ENCODE peak calls at places on chromosome 13, in ten cellular contexts. One of them, this sample, is unnamed. For H3K4me1, the result is how much of the 10 kb centered on the place peaks cover.

GRCh38 chr13:106176103-106176502 is 359.4 kb downstream of the EFNB2 start:
- DNase-seq in spleen: no peak
- DNase-seq in tibial artery: no peak
- DNase-seq in neuronal stem cell: no peak
- DNase-seq in mammary epithelial cell: no peak
- DNase-seq in IMR-90: peak
- DNase-seq in fibroblast of lung: peak
- DNase-seq in mesendoderm: peak
- DNase-seq in Karpas-422: no peak
- DNase-seq in cardiac muscle cell: peak
- DNase-seq in this sample: no peak

GRCh38 chr13:48318714-48319457 is 15.3 kb downstream of the RB1 start:
- DNase-seq in IMR-90: no peak
- DNase-seq in fibroblast of lung: no peak
- DNase-seq in neuronal stem cell: no peak
- DNase-seq in tibial artery: peak
- DNase-seq in Karpas-422: no peak
- DNase-seq in mesendoderm: no peak
- DNase-seq in mammary epithelial cell: no peak
- DNase-seq in spleen: peak
- DNase-seq in cardiac muscle cell: peak
- DNase-seq in this sample: peak

GRCh38 chr13:54185785-54186184 is 1157.2 kb downstream of the OLFM4 start:
- DNase-seq in fibroblast of lung: no peak
- DNase-seq in IMR-90: no peak
- DNase-seq in mesendoderm: peak
- DNase-seq in Karpas-422: peak
- DNase-seq in neuronal stem cell: peak
- DNase-seq in tibial artery: no peak
- DNase-seq in spleen: no peak
- DNase-seq in mammary epithelial cell: no peak
- DNase-seq in cardiac muscle cell: no peak
- DNase-seq in this sample: no peak

GRCh38 chr13:40102854-40103253 is 447.4 kb downstream of the COG6 start:
- DNase-seq in fibroblast of lung: peak
- DNase-seq in mesendoderm: no peak
- DNase-seq in spleen: no peak
- DNase-seq in tibial artery: no peak
- DNase-seq in IMR-90: peak
- DNase-seq in neuronal stem cell: no peak
- DNase-seq in cardiac muscle cell: peak
- DNase-seq in mammary epithelial cell: peak
- DNase-seq in Karpas-422: no peak
- DNase-seq in this sample: no peak

GRCh38 chr13:42654212-42654611 is 80.3 kb downstream of the TNFSF11 start:
- DNase-seq in IMR-90: no peak
- DNase-seq in cardiac muscle cell: no peak
- DNase-seq in mammary epithelial cell: no peak
- DNase-seq in spleen: no peak
- DNase-seq in fibroblast of lung: no peak
- DNase-seq in tibial artery: no peak
- DNase-seq in mesendoderm: no peak
- DNase-seq in Karpas-422: peak
- DNase-seq in neuronal stem cell: no peak
- DNase-seq in this sample: no peak

GRCh38 chr13:72253754-72254153 is 386.8 kb upstream of the DACH1 start:
- DNase-seq in cardiac muscle cell: no peak
- DNase-seq in Karpas-422: no peak
- DNase-seq in mammary epithelial cell: no peak
- DNase-seq in IMR-90: no peak
- DNase-seq in neuronal stem cell: no peak
- DNase-seq in spleen: no peak
- DNase-seq in tibial artery: no peak
- DNase-seq in fibroblast of lung: no peak
- DNase-seq in mesendoderm: no peak
- DNase-seq in this sample: no peak

GRCh38 chr13:97091202-97091601 is 96.9 kb upstream of the OXGR1 start:
- DNase-seq in mesendoderm: no peak
- DNase-seq in tibial artery: no peak
- DNase-seq in mammary epithelial cell: no peak
- DNase-seq in IMR-90: no peak
- DNase-seq in Karpas-422: no peak
- DNase-seq in neuronal stem cell: no peak
- DNase-seq in fibroblast of lung: no peak
- DNase-seq in cardiac muscle cell: no peak
- DNase-seq in spleen: no peak
- DNase-seq in this sample: no peak

GRCh38 chr13:108195146-108195545 is 20.2 kb downstream of the LIG4 start:
- DNase-seq in IMR-90: peak
- DNase-seq in neuronal stem cell: no peak
- DNase-seq in tibial artery: no peak
- DNase-seq in spleen: no peak
- DNase-seq in mesendoderm: no peak
- DNase-seq in fibroblast of lung: peak
- DNase-seq in cardiac muscle cell: peak
- DNase-seq in Karpas-422: no peak
- DNase-seq in mammary epithelial cell: no peak
- DNase-seq in this sample: no peak

GRCh38 chr13:68254151-68254550 is 1024.0 kb upstream of the PCDH9 start:
- DNase-seq in Karpas-422: no peak
- DNase-seq in spleen: no peak
- DNase-seq in IMR-90: no peak
- DNase-seq in neuronal stem cell: no peak
- DNase-seq in tibial artery: no peak
- DNase-seq in mammary epithelial cell: no peak
- DNase-seq in mesendoderm: no peak
- DNase-seq in cardiac muscle cell: no peak
- DNase-seq in fibroblast of lung: peak
- DNase-seq in this sample: no peak

GRCh38 chr13:100266026-100266425 is 177.1 kb downstream of the PCCA start:
- DNase-seq in cardiac muscle cell: no peak
- DNase-seq in IMR-90: no peak
- DNase-seq in mammary epithelial cell: no peak
- DNase-seq in tibial artery: no peak
- DNase-seq in mesendoderm: no peak
- DNase-seq in spleen: no peak
- DNase-seq in Karpas-422: no peak
- DNase-seq in neuronal stem cell: no peak
- DNase-seq in fibroblast of lung: no peak
- DNase-seq in this sample: no peak

GRCh38 chr13:73870970-73871935 is 263.0 kb downstream of the KLF12 start:
- DNase-seq in tibial artery: peak
- DNase-seq in mammary epithelial cell: no peak
- DNase-seq in Karpas-422: peak
- DNase-seq in fibroblast of lung: peak
- DNase-seq in mesendoderm: peak
- DNase-seq in neuronal stem cell: no peak
- DNase-seq in spleen: no peak
- DNase-seq in IMR-90: peak
- DNase-seq in cardiac muscle cell: peak
- DNase-seq in this sample: no peak

GRCh38 chr13:94435604-94436226 is 43.8 kb downstream of the DCT start:
- DNase-seq in mesendoderm: peak
- DNase-seq in fibroblast of lung: peak
- DNase-seq in Karpas-422: peak
- DNase-seq in neuronal stem cell: peak
- DNase-seq in mammary epithelial cell: peak
- DNase-seq in tibial artery: no peak
- DNase-seq in cardiac muscle cell: peak
- DNase-seq in spleen: no peak
- DNase-seq in IMR-90: peak
- DNase-seq in this sample: no peak

GRCh38 chr13:102901615-102902305 is 55.9 kb downstream of the ERCC5 start:
- DNase-seq in mammary epithelial cell: peak
- DNase-seq in spleen: no peak
- DNase-seq in IMR-90: peak
- DNase-seq in neuronal stem cell: no peak
- DNase-seq in Karpas-422: no peak
- DNase-seq in cardiac muscle cell: no peak
- DNase-seq in mesendoderm: no peak
- DNase-seq in fibroblast of lung: peak
- DNase-seq in tibial artery: no peak
- DNase-seq in this sample: no peak

GRCh38 chr13:102901056-102901455 is 55.2 kb downstream of the ERCC5 start:
- DNase-seq in mesendoderm: no peak
- DNase-seq in fibroblast of lung: no peak
- DNase-seq in neuronal stem cell: no peak
- DNase-seq in tibial artery: no peak
- DNase-seq in spleen: no peak
- DNase-seq in Karpas-422: no peak
- DNase-seq in mammary epithelial cell: no peak
- DNase-seq in IMR-90: no peak
- DNase-seq in cardiac muscle cell: no peak
- DNase-seq in this sample: no peak

GRCh38 chr13:102904408-102904862 is 58.6 kb downstream of the ERCC5 start:
- DNase-seq in cardiac muscle cell: no peak
- DNase-seq in Karpas-422: no peak
- DNase-seq in mammary epithelial cell: peak
- DNase-seq in tibial artery: no peak
- DNase-seq in spleen: no peak
- DNase-seq in neuronal stem cell: no peak
- DNase-seq in mesendoderm: no peak
- DNase-seq in fibroblast of lung: no peak
- DNase-seq in IMR-90: no peak
- DNase-seq in this sample: no peak

GRCh38 chr13:102903659-102904407 is 58.0 kb downstream of the ERCC5 start:
- DNase-seq in spleen: no peak
- DNase-seq in fibroblast of lung: no peak
- DNase-seq in mesendoderm: peak
- DNase-seq in cardiac muscle cell: peak
- DNase-seq in IMR-90: peak
- DNase-seq in Karpas-422: peak
- DNase-seq in tibial artery: no peak
- DNase-seq in neuronal stem cell: no peak
- DNase-seq in mammary epithelial cell: peak
- DNase-seq in this sample: no peak

DNA sequence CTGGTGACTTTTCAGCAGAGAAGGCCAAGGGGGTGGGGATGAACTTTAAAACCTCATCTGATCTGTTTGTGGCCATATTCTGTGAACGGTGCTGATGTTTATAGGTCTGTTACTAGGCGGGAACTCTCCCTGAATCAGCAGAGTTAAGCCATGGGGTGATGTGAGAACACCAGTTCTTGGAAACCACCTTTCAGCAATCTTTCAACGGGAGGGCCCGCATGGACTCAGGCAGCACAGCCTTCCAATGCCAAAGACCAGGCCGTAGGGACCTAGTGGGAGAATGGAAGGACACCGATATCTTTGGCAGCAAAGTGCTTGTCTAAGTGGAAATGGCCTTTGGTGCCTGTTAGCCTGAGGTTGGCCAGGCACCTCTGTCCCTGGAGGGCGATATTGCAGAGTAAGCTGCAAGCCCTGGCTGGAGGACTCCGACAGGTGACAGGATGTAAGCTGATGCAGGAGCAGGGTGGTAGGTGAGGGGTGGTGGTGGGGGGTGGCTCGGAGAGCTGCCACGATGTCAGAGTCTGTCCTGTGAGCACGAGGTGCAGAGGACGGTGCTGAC is 57.0 kb downstream of the ERCC5 start:
- DNase-seq in mesendoderm: peak
- DNase-seq in mammary epithelial cell: no peak
- DNase-seq in IMR-90: no peak
- DNase-seq in spleen: no peak
- DNase-seq in neuronal stem cell: no peak
- DNase-seq in Karpas-422: no peak
- DNase-seq in tibial artery: no peak
- DNase-seq in cardiac muscle cell: no peak
- DNase-seq in fibroblast of lung: no peak
- DNase-seq in this sample: no peak
- H3K4me1 ChIP-seq in mesendoderm: under half
- H3K4me1 ChIP-seq in mammary epithelial cell: half or more
- H3K4me1 ChIP-seq in IMR-90: under half
- H3K4me1 ChIP-seq in spleen: under half
- H3K4me1 ChIP-seq in neuronal stem cell: under half
- H3K4me1 ChIP-seq in Karpas-422: under half
- H3K4me1 ChIP-seq in tibial artery: under half
- H3K4me1 ChIP-seq in cardiac muscle cell: under half
- H3K4me1 ChIP-seq in fibroblast of lung: under half
- H3K4me1 ChIP-seq in this sample: under half

GRCh38 chr13:110047511-110047910 is 259.4 kb downstream of the COL4A1 start:
- DNase-seq in mammary epithelial cell: no peak
- DNase-seq in IMR-90: peak
- DNase-seq in mesendoderm: no peak
- DNase-seq in tibial artery: peak
- DNase-seq in spleen: no peak
- DNase-seq in Karpas-422: no peak
- DNase-seq in neuronal stem cell: no peak
- DNase-seq in cardiac muscle cell: peak
- DNase-seq in fibroblast of lung: peak
- DNase-seq in this sample: peak
- H3K4me1 ChIP-seq in mammary epithelial cell: under half
- H3K4me1 ChIP-seq in IMR-90: under half
- H3K4me1 ChIP-seq in mesendoderm: under half
- H3K4me1 ChIP-seq in tibial artery: under half
- H3K4me1 ChIP-seq in spleen: under half
- H3K4me1 ChIP-seq in Karpas-422: under half
- H3K4me1 ChIP-seq in neuronal stem cell: under half
- H3K4me1 ChIP-seq in cardiac muscle cell: under half
- H3K4me1 ChIP-seq in fibroblast of lung: under half
- H3K4me1 ChIP-seq in this sample: under half

DNA sequence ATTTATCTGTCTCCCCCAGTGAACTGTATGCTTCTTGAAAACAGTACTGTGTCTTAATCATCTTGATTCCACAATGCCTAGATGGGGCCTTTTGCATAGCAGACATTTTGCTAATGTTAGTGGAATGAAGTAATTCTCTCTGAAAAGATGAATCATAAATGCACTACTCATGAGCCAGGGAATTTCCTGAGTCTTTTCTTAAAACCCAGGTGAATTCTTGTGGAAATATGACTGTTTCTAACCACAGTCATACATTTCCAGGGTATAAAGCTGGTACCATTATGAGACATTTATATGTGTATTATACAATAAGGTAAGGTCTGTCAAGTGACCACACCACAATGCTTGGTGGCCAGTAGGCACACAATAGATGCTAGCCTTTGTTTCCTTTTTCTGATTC is 5.5 kb upstream of the KCTD4 start:
- DNase-seq in spleen: no peak
- DNase-seq in neuronal stem cell: no peak
- DNase-seq in IMR-90: peak
- DNase-seq in cardiac muscle cell: peak
- DNase-seq in Karpas-422: no peak
- DNase-seq in fibroblast of lung: peak
- DNase-seq in mammary epithelial cell: peak
- DNase-seq in tibial artery: no peak
- DNase-seq in mesendoderm: no peak
- DNase-seq in this sample: no peak
- H3K4me1 ChIP-seq in spleen: under half
- H3K4me1 ChIP-seq in neuronal stem cell: under half
- H3K4me1 ChIP-seq in IMR-90: under half
- H3K4me1 ChIP-seq in cardiac muscle cell: under half
- H3K4me1 ChIP-seq in Karpas-422: under half
- H3K4me1 ChIP-seq in fibroblast of lung: under half
- H3K4me1 ChIP-seq in mammary epithelial cell: half or more
- H3K4me1 ChIP-seq in tibial artery: under half
- H3K4me1 ChIP-seq in mesendoderm: under half
- H3K4me1 ChIP-seq in this sample: under half

DNA sequence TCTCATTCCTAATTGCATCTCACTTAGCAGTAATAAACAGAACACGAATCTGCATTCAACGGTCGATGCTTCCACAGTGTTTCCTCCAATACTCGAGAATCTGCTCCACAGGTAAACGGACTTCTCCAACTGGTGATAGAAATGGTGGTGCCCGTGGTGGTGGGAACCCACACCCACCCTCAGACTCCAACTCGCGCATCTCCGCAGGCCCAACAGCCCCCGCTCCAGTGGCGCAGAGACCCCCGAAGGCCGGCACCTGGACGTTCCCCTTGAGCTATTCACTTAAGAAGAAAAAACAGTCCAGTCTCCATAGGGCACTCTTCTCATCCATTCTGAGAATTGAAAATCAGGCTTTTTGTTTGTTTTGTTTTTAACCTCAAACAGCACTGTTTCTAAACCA is 13.8 kb upstream of the RASA3 start:
- DNase-seq in IMR-90: no peak
- DNase-seq in fibroblast of lung: no peak
- DNase-seq in neuronal stem cell: no peak
- DNase-seq in cardiac muscle cell: no peak
- DNase-seq in tibial artery: no peak
- DNase-seq in Karpas-422: no peak
- DNase-seq in mesendoderm: no peak
- DNase-seq in spleen: no peak
- DNase-seq in mammary epithelial cell: no peak
- DNase-seq in this sample: peak
- H3K4me1 ChIP-seq in IMR-90: under half
- H3K4me1 ChIP-seq in fibroblast of lung: under half
- H3K4me1 ChIP-seq in neuronal stem cell: under half
- H3K4me1 ChIP-seq in cardiac muscle cell: under half
- H3K4me1 ChIP-seq in tibial artery: under half
- H3K4me1 ChIP-seq in Karpas-422: under half
- H3K4me1 ChIP-seq in mesendoderm: under half
- H3K4me1 ChIP-seq in spleen: half or more
- H3K4me1 ChIP-seq in mammary epithelial cell: under half
- H3K4me1 ChIP-seq in this sample: under half